ENCODE peak calls at places on chromosome 19, in nine cellular contexts. P is AG04450, J is Calu3, M is mucosa of descending colon, Z is B cell, A is brain microvascular endothelial cell, L is ascending aorta, D is neural crest cell, S is type B pancreatic cell. R is an unnamed sample.

GRCh38 chr19:34364462-34364829 is 550 bp upstream of the GPI start:
- DNase-seq in P (no peak), J (no peak), M (no peak), Z (no peak), A (no peak), L (no peak), D (no peak), S (no peak), R (no peak)

GRCh38 chr19:51686171-51686570 is 7.0 kb upstream of the SPACA6 start:
- DNase-seq in P (no peak), J (no peak), M (no peak), Z (no peak), A (peak), L (no peak), D (no peak), S (no peak), R (no peak)

GRCh38 chr19:52992109-52993004 is 21.4 kb upstream of the ERVV-1 start:
- DNase-seq in P (no peak), J (no peak), M (peak), Z (no peak), A (peak), L (no peak), D (no peak), S (no peak), R (peak)

GRCh38 chr19:23075031-23075733 is 41.6 kb upstream of the ZNF730 start:
- DNase-seq in P (peak), J (no peak), M (peak), Z (no peak), A (peak), L (no peak), D (peak), S (peak), R (peak)

GRCh38 chr19:13839938-13840750 is 36.8 kb upstream of the NANOS3 start:
- DNase-seq in P (no peak), J (peak), M (peak), Z (no peak), A (no peak), L (peak), D (no peak), S (no peak), R (no peak)

GRCh38 chr19:48000846-48001245 is 6.4 kb downstream of the ELSPBP1 start:
- DNase-seq in P (no peak), J (no peak), M (no peak), Z (no peak), A (no peak), L (no peak), D (no peak), S (no peak), R (no peak)

GRCh38 chr19:29483641-29483920 is 42.2 kb upstream of the VSTM2B start:
- DNase-seq in P (no peak), J (no peak), M (no peak), Z (no peak), A (no peak), L (no peak), D (no peak), S (no peak), R (no peak)

GRCh38 chr19:16381756-16382401 is 57.3 kb downstream of the KLF2 start:
- DNase-seq in P (no peak), J (no peak), M (no peak), Z (no peak), A (peak), L (peak), D (no peak), S (no peak), R (no peak)

GRCh38 chr19:33878912-33879810 is 82.5 kb downstream of the KCTD15 start:
- DNase-seq in P (no peak), J (no peak), M (no peak), Z (no peak), A (peak), L (no peak), D (no peak), S (no peak), R (no peak)

GRCh38 chr19:51689751-51690358 is 3.3 kb upstream of the SPACA6 start:
- DNase-seq in P (no peak), J (peak), M (no peak), Z (no peak), A (peak), L (no peak), D (peak), S (peak), R (peak)

GRCh38 chr19:7788178-7788932 is 25.3 kb downstream of the CLEC4M start:
- DNase-seq in P (no peak), J (no peak), M (no peak), Z (no peak), A (no peak), L (no peak), D (no peak), S (no peak), R (no peak)

GRCh38 chr19:574658-575526 is 2.5 kb downstream of the BSG start:
- DNase-seq in P (no peak), J (no peak), M (peak), Z (no peak), A (peak), L (no peak), D (no peak), S (no peak), R (no peak)

GRCh38 chr19:2567580-2567979 is 91.7 kb downstream of the GADD45B start:
- DNase-seq in P (no peak), J (no peak), M (peak), Z (peak), A (no peak), L (peak), D (no peak), S (no peak), R (no peak)

GRCh38 chr19:3366761-3367571 is 583 bp downstream of the NFIC start:
- DNase-seq in P (no peak), J (peak), M (peak), Z (no peak), A (no peak), L (no peak), D (no peak), S (no peak), R (no peak)

GRCh38 chr19:7326105-7326877 is 22.4 kb upstream of the ARHGEF18 start:
- DNase-seq in P (no peak), J (no peak), M (peak), Z (no peak), A (peak), L (no peak), D (no peak), S (no peak), R (no peak)

GRCh38 chr19:2487780-2488330 is 11.9 kb downstream of the GADD45B start:
- DNase-seq in P (no peak), J (no peak), M (no peak), Z (no peak), A (no peak), L (no peak), D (no peak), S (no peak), R (no peak)

GRCh38 chr19:10544753-10545251 is 1.1 kb downstream of the ATG4D start:
- DNase-seq in P (no peak), J (no peak), M (no peak), Z (no peak), A (no peak), L (no peak), D (no peak), S (no peak), R (no peak)

GRCh38 chr19:38392707-38393308 is 4.3 kb downstream of the SPRED3 start:
- DNase-seq in P (no peak), J (no peak), M (no peak), Z (no peak), A (peak), L (no peak), D (no peak), S (no peak), R (no peak)

GRCh38 chr19:54218259-54218658 is 4.5 kb downstream of the LILRB3 start:
- DNase-seq in P (no peak), J (no peak), M (no peak), Z (no peak), A (no peak), L (no peak), D (no peak), S (no peak), R (no peak)

GRCh38 chr19:13208131-13208963 is 58.1 kb downstream of the IER2 start:
- DNase-seq in P (peak), J (no peak), M (peak), Z (peak), A (peak), L (no peak), D (peak), S (no peak), R (no peak)

GRCh38 chr19:16520074-16520973 is 21.9 kb downstream of the CHERP start:
- DNase-seq in P (no peak), J (no peak), M (no peak), Z (no peak), A (no peak), L (no peak), D (no peak), S (no peak), R (no peak)

GRCh38 chr19:14674764-14675163 is at the start of gene ADGRE3:
- DNase-seq in P (no peak), J (no peak), M (no peak), Z (peak), A (no peak), L (no peak), D (no peak), S (no peak), R (no peak)

GRCh38 chr19:7492142-7493055 is 3.6 kb upstream of the PEX11G start:
- DNase-seq in P (no peak), J (no peak), M (no peak), Z (no peak), A (no peak), L (no peak), D (no peak), S (no peak), R (no peak)

GRCh38 chr19:43774103-43774939 is 6.5 kb downstream of the KCNN4 start:
- DNase-seq in P (no peak), J (no peak), M (peak), Z (no peak), A (peak), L (no peak), D (peak), S (peak), R (peak)

GRCh38 chr19:2616741-2617392 is 85.6 kb downstream of the GNG7 start:
- DNase-seq in P (no peak), J (no peak), M (no peak), Z (no peak), A (no peak), L (no peak), D (no peak), S (no peak), R (no peak)

GRCh38 chr19:5052515-5052914 is 83.6 kb downstream of the KDM4B start:
- DNase-seq in P (no peak), J (no peak), M (no peak), Z (no peak), A (no peak), L (no peak), D (no peak), S (no peak), R (no peak)
- TF ChIP-seq CTCF in P (no peak), J (no peak), M (no peak), Z (peak), A (peak), L (no peak), D (no peak), S (no peak), R (no peak)

GRCh38 chr19:41959056-41960053 is at the start of gene RABAC1:
- DNase-seq in P (peak), J (peak), M (peak), Z (peak), A (peak), L (peak), D (peak), S (peak), R (peak)
- TF ChIP-seq CTCF in P (peak), J (no peak), M (no peak), Z (peak), A (peak), L (no peak), D (peak), S (peak), R (no peak)

GRCh38 chr19:35476149-35476548 is 14.1 kb downstream of the KRTDAP start:
- DNase-seq in P (no peak), J (peak), M (no peak), Z (no peak), A (no peak), L (no peak), D (no peak), S (no peak), R (no peak)

GRCh38 chr19:35483089-35483488 is 7.2 kb downstream of the KRTDAP start:
- DNase-seq in P (no peak), J (no peak), M (no peak), Z (no peak), A (no peak), L (no peak), D (no peak), S (no peak), R (no peak)

GRCh38 chr19:35478794-35479193 is 11.5 kb downstream of the KRTDAP start:
- DNase-seq in P (no peak), J (no peak), M (no peak), Z (no peak), A (no peak), L (no peak), D (no peak), S (no peak), R (no peak)

GRCh38 chr19:35474104-35474503 is 16.2 kb downstream of the KRTDAP start:
- DNase-seq in P (no peak), J (no peak), M (no peak), Z (no peak), A (no peak), L (no peak), D (no peak), S (no peak), R (no peak)

GRCh38 chr19:35479278-35479677 is 11.0 kb downstream of the KRTDAP start:
- DNase-seq in P (no peak), J (no peak), M (no peak), Z (no peak), A (no peak), L (no peak), D (no peak), S (no peak), R (no peak)
- TF ChIP-seq CTCF in P (no peak), J (no peak), M (no peak), Z (no peak), A (no peak), L (no peak), D (peak), S (peak), R (no peak)

DNA sequence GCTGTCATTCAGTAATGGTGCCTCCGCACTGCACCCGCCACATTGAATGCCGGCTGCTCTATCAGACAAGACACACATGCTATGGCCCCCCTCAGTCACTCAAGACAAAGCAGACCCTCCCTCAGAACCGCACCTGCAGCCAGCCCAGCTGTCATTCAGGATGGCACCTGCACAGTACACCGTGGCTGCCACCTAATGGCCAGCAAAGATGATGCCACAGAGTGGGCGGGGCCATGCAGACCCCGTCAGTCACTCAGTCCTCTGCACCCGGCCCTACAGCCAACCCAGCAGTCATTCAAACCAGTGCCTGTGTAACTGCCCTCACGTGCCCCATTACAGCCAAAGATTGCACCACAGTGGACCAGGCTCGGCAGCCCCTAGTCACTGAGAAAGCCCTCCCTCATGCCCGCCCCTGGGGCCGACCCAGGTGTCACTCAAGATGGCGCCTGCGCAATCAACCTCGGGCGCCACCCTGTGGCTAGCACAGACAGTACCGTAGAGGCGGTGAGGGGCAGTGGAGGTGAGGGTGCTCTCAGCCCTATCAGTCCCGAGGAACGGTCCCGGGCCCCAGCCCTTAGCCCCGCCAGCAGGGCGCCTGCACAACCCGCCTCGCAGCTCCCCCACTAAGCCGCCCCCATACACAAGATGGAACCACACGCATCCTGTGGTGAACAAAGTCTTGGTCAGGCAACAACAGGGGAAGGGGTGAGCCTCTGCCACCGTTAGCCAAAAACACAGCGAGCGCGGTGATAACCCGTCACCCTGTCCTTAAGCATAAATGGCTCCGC is 2.4 kb downstream of the PEG3 start:
- DNase-seq in P (no peak), J (no peak), M (peak), Z (no peak), A (peak), L (peak), D (no peak), S (no peak), R (no peak)
- TF ChIP-seq CTCF in P (no peak), J (peak), M (no peak), Z (no peak), A (no peak), L (peak), D (no peak), S (no peak), R (no peak)

DNA sequence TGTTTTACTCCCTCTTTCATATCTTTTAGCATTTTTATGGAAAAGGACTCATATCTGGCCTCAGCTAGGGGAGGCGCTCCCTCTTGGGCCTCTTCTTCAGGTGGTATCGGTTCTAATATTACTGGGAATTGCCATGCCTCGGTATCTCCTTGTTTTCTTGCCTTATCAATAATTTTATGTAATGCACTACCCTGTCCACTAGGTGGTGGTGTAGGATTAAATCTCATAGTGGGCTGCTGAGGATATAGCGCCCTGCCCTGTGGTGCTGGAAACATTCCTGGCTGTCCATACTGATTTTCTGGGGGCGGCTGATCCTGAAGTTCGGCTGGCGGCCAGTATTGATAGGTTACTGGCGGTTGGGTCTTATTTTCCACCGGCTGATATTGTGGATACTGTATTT is 35.8 kb downstream of the ZNF420 start:
- DNase-seq in P (no peak), J (no peak), M (no peak), Z (no peak), A (no peak), L (no peak), D (no peak), S (no peak), R (no peak)
- TF ChIP-seq CTCF in P (peak), J (no peak), M (no peak), Z (peak), A (peak), L (no peak), D (peak), S (peak), R (peak)

DNA sequence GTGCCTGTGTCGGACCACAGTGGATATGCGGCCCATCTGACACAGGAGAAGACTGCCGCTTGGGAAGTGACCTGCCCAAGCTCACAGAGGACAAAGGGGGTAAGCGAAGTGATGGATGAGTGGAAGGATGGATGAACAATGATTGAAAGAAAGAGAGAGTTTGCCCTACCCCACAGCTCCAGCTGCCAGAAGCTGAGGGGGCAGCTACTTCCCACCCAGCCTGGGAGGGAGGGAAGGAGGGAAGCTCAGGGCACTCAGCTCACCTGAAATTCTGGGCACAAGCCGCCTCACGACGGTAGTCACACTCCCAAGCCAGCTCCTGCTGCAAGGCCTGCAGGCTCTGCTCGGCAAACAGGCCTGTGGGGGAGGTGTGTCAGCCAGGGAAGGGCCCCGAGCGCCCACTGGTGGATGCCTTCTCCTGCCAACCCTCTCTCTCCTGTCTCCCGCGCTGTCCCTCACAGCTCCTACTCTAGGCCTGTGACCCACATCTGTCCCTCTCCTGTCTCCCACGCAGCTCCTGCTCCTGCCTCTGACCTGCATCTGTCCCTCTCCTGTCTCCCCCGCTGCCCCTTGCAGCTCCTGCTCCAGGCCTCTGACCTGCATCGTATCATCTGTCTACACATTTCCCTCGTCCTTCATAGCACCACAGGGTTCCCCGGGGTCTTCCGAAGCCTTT is 12.0 kb upstream of the NUMBL start:
- DNase-seq in P (no peak), J (no peak), M (peak), Z (no peak), A (no peak), L (no peak), D (no peak), S (no peak), R (no peak)
- TF ChIP-seq CTCF in P (peak), J (no peak), M (no peak), Z (no peak), A (peak), L (no peak), D (peak), S (peak), R (no peak)

DNA sequence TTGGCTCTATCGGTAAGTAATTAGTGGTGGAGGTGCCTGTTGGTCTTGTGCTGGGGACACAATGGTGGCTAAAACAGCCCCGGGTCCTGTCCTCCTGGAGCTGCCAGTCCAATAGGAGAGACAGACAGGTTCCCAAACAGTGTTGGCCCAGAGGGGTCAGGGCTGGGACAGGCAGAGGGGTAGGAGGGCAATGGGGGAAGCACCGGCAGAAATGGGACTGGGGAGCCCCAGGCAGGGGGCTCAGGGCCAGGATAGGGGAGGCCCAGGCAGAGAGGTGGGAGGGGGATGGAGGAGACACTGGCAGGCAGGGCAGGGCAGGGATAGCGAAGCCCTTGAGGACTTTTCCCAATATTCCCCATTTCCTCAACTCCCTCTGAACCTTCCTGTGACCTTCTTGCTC is 2.2 kb upstream of the FBL start:
- DNase-seq in P (no peak), J (no peak), M (no peak), Z (no peak), A (no peak), L (no peak), D (no peak), S (no peak), R (no peak)
- TF ChIP-seq CTCF in P (no peak), J (no peak), M (no peak), Z (no peak), A (no peak), L (no peak), D (no peak), S (no peak), R (no peak)

GRCh38 chr19:18197941-18198340 is 4.9 kb downstream of the MPV17L2 start:
- DNase-seq in P (no peak), J (no peak), M (no peak), Z (no peak), A (no peak), L (no peak), D (no peak), S (no peak), R (no peak)
- TF ChIP-seq CTCF in P (no peak), J (no peak), M (no peak), Z (no peak), A (no peak), L (no peak), D (no peak), S (no peak), R (no peak)

R was measured in mesothelial cell of epicardium.